ENCODE peak calls at places on chromosomes 4 and X, in four cellular contexts. K, Z, S and D are unnamed samples.

GRCh38 chr4:20017035-20017434 is 234.7 kb upstream of the SLIT2 start:
- DNase-seq in K (no peak), Z (no peak), S (no peak), D (no peak)

GRCh38 chr4:148447672-148448071 is 5.5 kb upstream of the NR3C2 start:
- DNase-seq in K (no peak), Z (no peak), S (no peak), D (no peak)

GRCh38 chr4:132227349-132228165 is 921.5 kb upstream of the PCDH10 start:
- DNase-seq in K (no peak), Z (no peak), S (peak; percentile 32), D (peak; percentile 44)

GRCh38 chr4:75099321-75099720 is 166.4 kb downstream of the PARM1 start:
- DNase-seq in K (no peak), Z (no peak), S (no peak), D (peak; percentile 91)

GRCh38 chrX:32026772-32027171 is 954.9 kb upstream of the FTHL17 start:
- DNase-seq in K (no peak), Z (no peak), S (no peak), D (no peak)

GRCh38 chr4:172692701-172693100 is 475.9 kb upstream of the GALNT7 start:
- DNase-seq in K (no peak), Z (no peak), S (no peak), D (no peak)

GRCh38 chrX:111086521-111087127 is 9.4 kb upstream of the PAK3 start:
- DNase-seq in K (no peak), Z (no peak), S (no peak), D (no peak)

GRCh38 chrX:119734897-119735339 is 23.5 kb upstream of the SOWAHD start:
- DNase-seq in K (peak; percentile 78), Z (no peak), S (peak; percentile 54), D (no peak)

GRCh38 chr4:82715731-82716617 is 82.6 kb downstream of the SCD5 start:
- DNase-seq in K (no peak), Z (no peak), S (no peak), D (no peak)

GRCh38 chr4:118682928-118683327 is 2.3 kb upstream of the METTL14 start:
- DNase-seq in K (no peak), Z (no peak), S (no peak), D (no peak)

GRCh38 chr4:130640583-130640982 is 1544.6 kb downstream of the C4orf33 start:
- DNase-seq in K (no peak), Z (no peak), S (no peak), D (no peak)

GRCh38 chrX:107547621-107548020 is 80.7 kb upstream of the PRPS1 start:
- DNase-seq in K (no peak), Z (no peak), S (no peak), D (no peak)

GRCh38 chrX:107673933-107674479 is 45.7 kb downstream of the PRPS1 start:
- DNase-seq in K (peak; percentile 93), Z (peak; percentile 96), S (peak; percentile 30), D (peak; percentile 75)

GRCh38 chr4:88675543-88675942 is 22.1 kb downstream of the NAP1L5 start:
- DNase-seq in K (no peak), Z (no peak), S (no peak), D (no peak)

GRCh38 chr4:147477439-147477838 is 3.5 kb upstream of the EDNRA start:
- DNase-seq in K (no peak), Z (no peak), S (no peak), D (no peak)

GRCh38 chr4:884259-884658 is 47.9 kb downstream of the GAK start:
- DNase-seq in K (no peak), Z (no peak), S (peak; percentile 14), D (no peak)

GRCh38 chrX:85928606-85929005 is 118.8 kb downstream of the CHM start:
- DNase-seq in K (no peak), Z (no peak), S (no peak), D (no peak)

GRCh38 chr4:110074570-110074969 is 123.8 kb downstream of the ELOVL6 start:
- DNase-seq in K (no peak), Z (no peak), S (no peak), D (no peak)

GRCh38 chr4:170051402-170051801 is 25.2 kb upstream of the MFAP3L start:
- DNase-seq in K (no peak), Z (no peak), S (no peak), D (no peak)

GRCh38 chrX:38277802-38278201 is 49.5 kb downstream of the RPGR start:
- DNase-seq in K (no peak), Z (no peak), S (no peak), D (no peak)

GRCh38 chrX:9882669-9883446 is 84.3 kb upstream of the CLDN34 start:
- DNase-seq in K (no peak), Z (no peak), S (no peak), D (no peak)

GRCh38 chr4:111064342-111064993 is 441.6 kb upstream of the PITX2 start:
- DNase-seq in K (no peak), Z (no peak), S (no peak), D (no peak)

GRCh38 chrX:459611-460010 is 72.9 kb upstream of the PPP2R3B start:
- DNase-seq in K (peak; percentile 14), Z (no peak), S (no peak), D (no peak)

GRCh38 chr4:139986621-139987510 is 167.1 kb downstream of the MAML3 start:
- DNase-seq in K (no peak), Z (no peak), S (no peak), D (no peak)

GRCh38 chr4:36244257-36245084 is at the start of gene ARAP2:
- DNase-seq in K (peak; percentile 67), Z (peak; percentile 72), S (peak; percentile 78), D (peak; percentile 76)

GRCh38 chr4:133618963-133619362 is 469.9 kb downstream of the PCDH10 start:
- DNase-seq in K (no peak), Z (no peak), S (no peak), D (no peak)

GRCh38 chr4:126544276-126544675 is 1088.5 kb upstream of the INTU start:
- DNase-seq in K (no peak), Z (no peak), S (no peak), D (no peak)

GRCh38 chr4:98778206-98778605 is 119.8 kb upstream of the TSPAN5 start:
- DNase-seq in K (no peak), Z (no peak), S (no peak), D (no peak)

GRCh38 chr4:87243426-87244053 is 23.1 kb upstream of the KLHL8 start:
- DNase-seq in K (no peak), Z (no peak), S (no peak), D (no peak)

GRCh38 chrX:5236096-5236495 is 992.6 kb downstream of the NLGN4X start:
- DNase-seq in K (no peak), Z (no peak), S (no peak), D (no peak)

GRCh38 chrX:118383120-118383519 is 37.2 kb downstream of the WDR44 start:
- DNase-seq in K (no peak), Z (no peak), S (no peak), D (no peak)

GRCh38 chr4:169345207-169345788 is 74.5 kb upstream of the SH3RF1 start:
- DNase-seq in K (no peak), Z (no peak), S (no peak), D (peak; percentile 70)

DNA sequence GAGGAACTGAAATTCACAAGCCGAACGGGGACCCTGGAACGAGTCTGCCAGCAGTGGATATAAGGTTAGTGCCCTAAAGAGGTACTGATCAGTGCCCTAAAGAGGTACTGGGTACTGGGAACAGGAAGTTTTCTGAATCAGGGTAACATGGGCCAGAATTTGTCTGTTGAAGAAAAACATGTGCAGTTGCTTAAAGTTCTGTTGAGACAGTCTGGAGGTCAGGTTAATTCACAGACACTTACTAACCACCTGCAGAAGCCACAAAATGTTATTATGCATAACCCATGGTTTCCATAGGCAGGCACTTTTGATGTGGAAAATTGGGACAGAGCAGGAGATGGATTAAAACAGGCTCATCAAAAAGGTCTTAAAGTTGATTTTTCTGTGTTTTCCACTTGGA is 17.9 kb downstream of the SPIN2B start:
- DNase-seq in K (no peak), Z (no peak), S (no peak), D (no peak)
- H3K4me1 ChIP-seq in K (no peaks in the 10 kb centered on the region), Z (no peaks in the 10 kb centered on the region), S (no peaks in the 10 kb centered on the region), D (no peaks in the 10 kb centered on the region)

DNA sequence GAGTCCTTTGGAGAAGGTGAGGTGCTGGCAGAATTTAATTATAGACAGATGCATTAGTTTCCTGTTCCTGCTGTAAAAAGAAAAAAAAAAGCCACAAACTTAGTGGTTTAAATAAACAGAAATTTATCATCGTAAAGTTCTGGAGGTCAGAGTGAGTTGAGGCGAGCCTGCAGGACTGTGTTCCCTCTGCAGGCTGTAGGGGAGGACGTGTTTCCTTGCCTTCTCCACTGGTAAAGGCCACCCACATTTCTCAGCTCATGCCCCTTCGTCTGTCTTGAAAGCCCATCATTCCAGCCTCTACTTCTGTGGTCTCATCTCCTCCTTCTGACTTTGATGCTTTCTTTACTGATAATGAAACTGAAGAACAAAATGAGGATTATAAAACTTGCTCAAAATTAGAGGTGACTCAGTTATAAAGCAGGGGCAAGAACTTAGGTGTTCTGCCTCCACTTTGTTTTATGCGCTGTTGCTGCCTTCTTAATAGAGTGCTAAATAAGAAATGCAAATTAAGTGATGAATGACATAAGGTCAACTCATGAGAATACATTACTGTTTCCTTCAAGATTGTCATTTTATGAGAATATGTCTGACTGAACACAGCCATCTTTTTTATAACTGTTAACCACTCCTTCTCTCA is 143.1 kb downstream of the STIM2 start:
- DNase-seq in K (no peak), Z (no peak), S (no peak), D (no peak)
- TF ChIP-seq CTCF in K (no peak), Z (no peak), S (no peak), D (no peak)

GRCh38 chr4:141371206-141371605 is 150.5 kb downstream of the ZNF330 start:
- DNase-seq in K (no peak), Z (no peak), S (no peak), D (no peak)
- H3K4me3 ChIP-seq in K (no peak overlapping the region), Z (no peak overlapping the region), S (no peak overlapping the region), D (no peak overlapping the region)

GRCh38 chr4:142556048-142556447 is 290.1 kb downstream of the INPP4B start:
- DNase-seq in K (no peak), Z (no peak), S (no peak), D (no peak)

GRCh38 chr4:142557220-142557801 is 288.8 kb downstream of the INPP4B start:
- DNase-seq in K (no peak), Z (no peak), S (no peak), D (no peak)

GRCh38 chr4:142551513-142552280 is 294.4 kb downstream of the INPP4B start:
- DNase-seq in K (no peak), Z (no peak), S (no peak), D (no peak)

GRCh38 chr4:142556613-142557012 is 289.5 kb downstream of the INPP4B start:
- DNase-seq in K (no peak), Z (no peak), S (no peak), D (no peak)

DNA sequence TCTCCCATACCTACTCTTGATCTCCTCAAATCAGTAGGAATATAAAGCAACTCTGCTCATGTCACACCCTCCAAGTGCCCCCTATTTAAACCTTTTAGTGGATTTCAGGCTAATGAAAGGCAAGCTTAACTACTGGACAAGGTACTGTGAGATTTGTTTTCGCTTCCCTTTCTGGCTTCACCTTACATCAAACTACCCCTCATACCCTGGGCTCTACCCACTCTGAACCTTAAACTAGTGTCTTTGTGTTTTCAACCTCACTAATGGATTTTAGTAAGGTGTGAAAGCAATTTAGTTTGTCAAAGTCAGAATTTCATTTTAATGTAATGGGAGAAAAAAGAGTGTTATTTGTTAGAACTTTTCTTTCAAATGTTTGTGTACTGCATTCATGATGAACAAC is 291.7 kb downstream of the INPP4B start:
- DNase-seq in K (no peak), Z (no peak), S (no peak), D (no peak)
- H3K4me1 ChIP-seq in K (peaks cover 12% of the 10 kb centered on the region), Z (no peaks in the 10 kb centered on the region), S (no peaks in the 10 kb centered on the region), D (peaks cover 26% of the 10 kb centered on the region)